ENCODE peak calls at places on chromosomes 12 and 14, in eight cellular contexts. E is aorta; D is posterior cingulate gyrus; X is B cell; J is stimulated activated CD8-positive, alpha-beta memory T cell treated with anti-CD3 and anti-CD28 coated beads, Interleukin-15, amount 100 ng/mL, for 24 hours; Z is suprapubic skin; P is smooth muscle cell of the brain vasculature; A is HT1080. U is an unnamed sample.

GRCh38 chr14:75205586-75205985 is 29.2 kb upstream of the TMED10 start:
- DNase-seq in E (no peak), D (no peak), X (no peak), J (no peak), Z (no peak), P (no peak), A (peak), U (no peak)

GRCh38 chr12:114406326-114407033 is 536 bp upstream of the TBX5 start:
- DNase-seq in E (no peak), D (no peak), X (no peak), J (no peak), Z (no peak), P (no peak), A (no peak), U (no peak)

GRCh38 chr12:98345308-98345876 is 170.0 kb upstream of the TMPO start:
- DNase-seq in E (no peak), D (no peak), X (no peak), J (no peak), Z (no peak), P (no peak), A (no peak), U (no peak)

GRCh38 chr12:62891805-62892549 is 43.0 kb downstream of the PPM1H start:
- DNase-seq in E (no peak), D (no peak), X (no peak), J (no peak), Z (no peak), P (no peak), A (no peak), U (peak)

GRCh38 chr12:49276304-49277290 is 11.7 kb downstream of the TUBA1C start:
- DNase-seq in E (no peak), D (no peak), X (no peak), J (no peak), Z (no peak), P (no peak), A (no peak), U (no peak)

GRCh38 chr14:83714141-83714540 is 1815.8 kb upstream of the FLRT2 start:
- DNase-seq in E (no peak), D (no peak), X (no peak), J (no peak), Z (no peak), P (no peak), A (no peak), U (no peak)

GRCh38 chr14:105526781-105527380 is 498 bp downstream of the TMEM121 start:
- DNase-seq in E (no peak), D (no peak), X (peak), J (no peak), Z (peak), P (no peak), A (no peak), U (peak)

GRCh38 chr12:65619018-65619417 is 205.3 kb upstream of the HMGA2 start:
- DNase-seq in E (no peak), D (no peak), X (no peak), J (no peak), Z (no peak), P (no peak), A (no peak), U (no peak)

GRCh38 chr14:34012369-34012768 is 61.5 kb upstream of the EGLN3 start:
- DNase-seq in E (no peak), D (no peak), X (no peak), J (no peak), Z (no peak), P (no peak), A (no peak), U (no peak)

GRCh38 chr14:78007160-78007559 is 163.0 kb upstream of the NRXN3 start:
- DNase-seq in E (no peak), D (no peak), X (no peak), J (no peak), Z (no peak), P (no peak), A (peak), U (no peak)

GRCh38 chr12:57452181-57452936 is 2.7 kb upstream of the INHBE start:
- DNase-seq in E (peak), D (peak), X (peak), J (no peak), Z (no peak), P (no peak), A (peak), U (peak)

GRCh38 chr12:52327086-52327829 is 6.1 kb upstream of the KRT83 start:
- DNase-seq in E (peak), D (peak), X (peak), J (peak), Z (peak), P (peak), A (peak), U (peak)

GRCh38 chr12:129579879-129580278 is 323.9 kb downstream of the TMEM132D start:
- DNase-seq in E (no peak), D (no peak), X (no peak), J (no peak), Z (no peak), P (no peak), A (no peak), U (no peak)

GRCh38 chr14:34078117-34078743 is 127.4 kb upstream of the EGLN3 start:
- DNase-seq in E (no peak), D (no peak), X (no peak), J (no peak), Z (no peak), P (peak), A (peak), U (peak)

GRCh38 chr14:64147126-64147790 is 146.9 kb downstream of the ESR2 start:
- DNase-seq in E (no peak), D (no peak), X (no peak), J (no peak), Z (no peak), P (peak), A (peak), U (no peak)

U was measured in hepatocyte.